ENCODE peak calls at places on chromosomes 5 and 9, in seven cellular contexts. One of them, this sample, is unnamed.

GRCh38 chr5:41408676-41409443 is 101.5 kb downstream of the PLCXD3 start:
- DNase-seq in mucosa of descending colon: peak
- DNase-seq in ACHN: no peak
- DNase-seq in amniotic epithelial cell: peak
- DNase-seq in D341Med: peak
- DNase-seq in C1 segment of cervical spinal cord: no peak
- DNase-seq in stimulated activated CD4-positive, alpha-beta T cell treated with anti-CD3 and anti-CD28 coated beads, Interleukin-12 subunit alpha, Interleukin-12 subunit beta, amount 100 ng/mL, for 4 hours: no peak
- DNase-seq in this sample: no peak

GRCh38 chr5:142952236-142952635 is 182.1 kb downstream of the ARHGAP26 start:
- DNase-seq in mucosa of descending colon: no peak
- DNase-seq in ACHN: no peak
- DNase-seq in amniotic epithelial cell: no peak
- DNase-seq in D341Med: no peak
- DNase-seq in C1 segment of cervical spinal cord: no peak
- DNase-seq in stimulated activated CD4-positive, alpha-beta T cell treated with anti-CD3 and anti-CD28 coated beads, Interleukin-12 subunit alpha, Interleukin-12 subunit beta, amount 100 ng/mL, for 4 hours: no peak
- DNase-seq in this sample: no peak

GRCh38 chr5:141816598-141817399 is 61.4 kb downstream of the PCDH1 start:
- DNase-seq in mucosa of descending colon: no peak
- DNase-seq in ACHN: no peak
- DNase-seq in amniotic epithelial cell: no peak
- DNase-seq in D341Med: no peak
- DNase-seq in C1 segment of cervical spinal cord: no peak
- DNase-seq in stimulated activated CD4-positive, alpha-beta T cell treated with anti-CD3 and anti-CD28 coated beads, Interleukin-12 subunit alpha, Interleukin-12 subunit beta, amount 100 ng/mL, for 4 hours: no peak
- DNase-seq in this sample: no peak

GRCh38 chr5:77232545-77232944 is 22.1 kb downstream of the PDE8B start:
- DNase-seq in mucosa of descending colon: no peak
- DNase-seq in ACHN: no peak
- DNase-seq in amniotic epithelial cell: no peak
- DNase-seq in D341Med: no peak
- DNase-seq in C1 segment of cervical spinal cord: no peak
- DNase-seq in stimulated activated CD4-positive, alpha-beta T cell treated with anti-CD3 and anti-CD28 coated beads, Interleukin-12 subunit alpha, Interleukin-12 subunit beta, amount 100 ng/mL, for 4 hours: no peak
- DNase-seq in this sample: no peak

GRCh38 chr5:36407396-36407795 is 105.7 kb upstream of the RANBP3L start:
- DNase-seq in mucosa of descending colon: no peak
- DNase-seq in ACHN: no peak
- DNase-seq in amniotic epithelial cell: peak
- DNase-seq in D341Med: no peak
- DNase-seq in C1 segment of cervical spinal cord: no peak
- DNase-seq in stimulated activated CD4-positive, alpha-beta T cell treated with anti-CD3 and anti-CD28 coated beads, Interleukin-12 subunit alpha, Interleukin-12 subunit beta, amount 100 ng/mL, for 4 hours: no peak
- DNase-seq in this sample: no peak

GRCh38 chr5:43101491-43101890 is 19.2 kb upstream of the ZNF131 start:
- DNase-seq in mucosa of descending colon: no peak
- DNase-seq in ACHN: no peak
- DNase-seq in amniotic epithelial cell: no peak
- DNase-seq in D341Med: no peak
- DNase-seq in C1 segment of cervical spinal cord: no peak
- DNase-seq in stimulated activated CD4-positive, alpha-beta T cell treated with anti-CD3 and anti-CD28 coated beads, Interleukin-12 subunit alpha, Interleukin-12 subunit beta, amount 100 ng/mL, for 4 hours: no peak
- DNase-seq in this sample: no peak

GRCh38 chr5:144189800-144190429 is 19.2 kb downstream of the KCTD16 start:
- DNase-seq in mucosa of descending colon: peak
- DNase-seq in ACHN: peak
- DNase-seq in amniotic epithelial cell: peak
- DNase-seq in D341Med: no peak
- DNase-seq in C1 segment of cervical spinal cord: no peak
- DNase-seq in stimulated activated CD4-positive, alpha-beta T cell treated with anti-CD3 and anti-CD28 coated beads, Interleukin-12 subunit alpha, Interleukin-12 subunit beta, amount 100 ng/mL, for 4 hours: peak
- DNase-seq in this sample: peak

GRCh38 chr9:115414561-115414960 is 296.6 kb upstream of the TNC start:
- DNase-seq in mucosa of descending colon: no peak
- DNase-seq in ACHN: no peak
- DNase-seq in amniotic epithelial cell: no peak
- DNase-seq in D341Med: no peak
- DNase-seq in C1 segment of cervical spinal cord: no peak
- DNase-seq in stimulated activated CD4-positive, alpha-beta T cell treated with anti-CD3 and anti-CD28 coated beads, Interleukin-12 subunit alpha, Interleukin-12 subunit beta, amount 100 ng/mL, for 4 hours: no peak
- DNase-seq in this sample: no peak

GRCh38 chr5:76544268-76544926 is 78.8 kb downstream of the F2RL2 start:
- DNase-seq in mucosa of descending colon: peak
- DNase-seq in ACHN: peak
- DNase-seq in amniotic epithelial cell: peak
- DNase-seq in D341Med: peak
- DNase-seq in C1 segment of cervical spinal cord: no peak
- DNase-seq in stimulated activated CD4-positive, alpha-beta T cell treated with anti-CD3 and anti-CD28 coated beads, Interleukin-12 subunit alpha, Interleukin-12 subunit beta, amount 100 ng/mL, for 4 hours: peak
- DNase-seq in this sample: no peak

GRCh38 chr5:109352024-109352423 is 57.8 kb downstream of the PJA2 start:
- DNase-seq in mucosa of descending colon: no peak
- DNase-seq in ACHN: no peak
- DNase-seq in amniotic epithelial cell: peak
- DNase-seq in D341Med: no peak
- DNase-seq in C1 segment of cervical spinal cord: no peak
- DNase-seq in stimulated activated CD4-positive, alpha-beta T cell treated with anti-CD3 and anti-CD28 coated beads, Interleukin-12 subunit alpha, Interleukin-12 subunit beta, amount 100 ng/mL, for 4 hours: no peak
- DNase-seq in this sample: no peak

GRCh38 chr5:52580921-52581320 is 206.8 kb upstream of the ITGA1 start:
- DNase-seq in mucosa of descending colon: no peak
- DNase-seq in ACHN: no peak
- DNase-seq in amniotic epithelial cell: peak
- DNase-seq in D341Med: no peak
- DNase-seq in C1 segment of cervical spinal cord: no peak
- DNase-seq in stimulated activated CD4-positive, alpha-beta T cell treated with anti-CD3 and anti-CD28 coated beads, Interleukin-12 subunit alpha, Interleukin-12 subunit beta, amount 100 ng/mL, for 4 hours: no peak
- DNase-seq in this sample: no peak

GRCh38 chr9:19642256-19642655 is 146.6 kb downstream of the SLC24A2 start:
- DNase-seq in mucosa of descending colon: no peak
- DNase-seq in ACHN: no peak
- DNase-seq in amniotic epithelial cell: no peak
- DNase-seq in D341Med: peak
- DNase-seq in C1 segment of cervical spinal cord: no peak
- DNase-seq in stimulated activated CD4-positive, alpha-beta T cell treated with anti-CD3 and anti-CD28 coated beads, Interleukin-12 subunit alpha, Interleukin-12 subunit beta, amount 100 ng/mL, for 4 hours: no peak
- DNase-seq in this sample: no peak

GRCh38 chr5:113759505-113760145 is 246.1 kb downstream of the YTHDC2 start:
- DNase-seq in mucosa of descending colon: no peak
- DNase-seq in ACHN: no peak
- DNase-seq in amniotic epithelial cell: no peak
- DNase-seq in D341Med: no peak
- DNase-seq in C1 segment of cervical spinal cord: no peak
- DNase-seq in stimulated activated CD4-positive, alpha-beta T cell treated with anti-CD3 and anti-CD28 coated beads, Interleukin-12 subunit alpha, Interleukin-12 subunit beta, amount 100 ng/mL, for 4 hours: no peak
- DNase-seq in this sample: no peak

GRCh38 chr5:159242153-159242552 is 20.9 kb upstream of the UBLCP1 start:
- DNase-seq in mucosa of descending colon: no peak
- DNase-seq in ACHN: no peak
- DNase-seq in amniotic epithelial cell: no peak
- DNase-seq in D341Med: no peak
- DNase-seq in C1 segment of cervical spinal cord: no peak
- DNase-seq in stimulated activated CD4-positive, alpha-beta T cell treated with anti-CD3 and anti-CD28 coated beads, Interleukin-12 subunit alpha, Interleukin-12 subunit beta, amount 100 ng/mL, for 4 hours: no peak
- DNase-seq in this sample: no peak

This sample was measured in SK-N-DZ.